ENCODE peak calls at places on chromosomes 11 and 22, in four cellular contexts. T, L, J and A are unnamed samples.

GRCh38 chr11:70493891-70494290 is 95.6 kb downstream of the CTTN start:
- DNase-seq in T (no peak), L (no peak), J (no peak), A (no peak)

GRCh38 chr22:46515208-46516111 is 22.0 kb downstream of the CELSR1 start:
- DNase-seq in T (peak), L (no peak), J (no peak), A (no peak)

GRCh38 chr11:7555067-7555699 is 41.4 kb downstream of the PPFIBP2 start:
- DNase-seq in T (peak), L (no peak), J (no peak), A (no peak)

GRCh38 chr11:1060885-1061616 is 13.6 kb upstream of the MUC2 start:
- DNase-seq in T (peak), L (no peak), J (no peak), A (peak)

GRCh38 chr11:117816151-117816741 is 8.3 kb downstream of the FXYD2 start:
- DNase-seq in T (peak), L (no peak), J (peak), A (no peak)

GRCh38 chr22:37178350-37179125 is 9.5 kb downstream of the C1QTNF6 start:
- DNase-seq in T (peak), L (no peak), J (no peak), A (no peak)

GRCh38 chr22:28822930-28823481 is 22.6 kb upstream of the XBP1 start:
- DNase-seq in T (no peak), L (no peak), J (peak), A (no peak)

GRCh38 chr22:49587987-49588386 is 239.7 kb downstream of the BRD1 start:
- DNase-seq in T (no peak), L (no peak), J (no peak), A (no peak)

GRCh38 chr11:128848815-128849455 is 18.2 kb downstream of the KCNJ1 start:
- DNase-seq in T (peak), L (no peak), J (peak), A (peak)

GRCh38 chr11:73383249-73384126 is 7.3 kb downstream of the RELT start:
- DNase-seq in T (peak), L (no peak), J (no peak), A (peak)

GRCh38 chr11:122202951-122203456 is 87.0 kb upstream of the BLID start:
- DNase-seq in T (peak), L (no peak), J (peak), A (peak)

GRCh38 chr22:36573815-36574350 is 44.9 kb upstream of the EIF3D start:
- DNase-seq in T (no peak), L (no peak), J (peak), A (no peak)

GRCh38 chr22:17943533-17944204 is 80.7 kb downstream of the MICAL3 start:
- DNase-seq in T (no peak), L (no peak), J (no peak), A (peak)

GRCh38 chr22:40911772-40912171 is 39.4 kb upstream of the RBX1 start:
- DNase-seq in T (peak), L (no peak), J (no peak), A (no peak)

GRCh38 chr22:25898707-25899365 is 156.8 kb downstream of the MYO18B start:
- DNase-seq in T (no peak), L (no peak), J (peak), A (peak)

GRCh38 chr22:23106906-23107367 is 34.9 kb downstream of the RSPH14 start:
- DNase-seq in T (no peak), L (no peak), J (no peak), A (no peak)

GRCh38 chr11:69167916-69168691 is 12.4 kb downstream of the SMIM38 start:
- DNase-seq in T (peak), L (no peak), J (no peak), A (no peak)

GRCh38 chr11:9269492-9270030 is 4.4 kb upstream of the DENND5A start:
- DNase-seq in T (peak), L (no peak), J (no peak), A (no peak)

GRCh38 chr11:122159173-122159701 is 43.2 kb upstream of the BLID start:
- DNase-seq in T (peak), L (no peak), J (no peak), A (no peak)

GRCh38 chr11:2912498-2912897 is 16.7 kb downstream of the PHLDA2 start:
- DNase-seq in T (peak), L (no peak), J (no peak), A (no peak)

GRCh38 chr11:10350341-10350740 is 45.5 kb downstream of the ADM start:
- DNase-seq in T (peak), L (no peak), J (no peak), A (no peak)

GRCh38 chr11:269146-269890 is 8.9 kb upstream of the NLRP6 start:
- DNase-seq in T (peak), L (peak), J (no peak), A (peak)

GRCh38 chr22:45627489-45628233 is 44.0 kb upstream of the ATXN10 start:
- DNase-seq in T (no peak), L (no peak), J (no peak), A (no peak)

GRCh38 chr11:6655790-6656580 is at the start of gene DCHS1:
- DNase-seq in T (peak), L (no peak), J (no peak), A (no peak)

GRCh38 chr22:26362471-26362870 is 66.6 kb upstream of the ASPHD2 start:
- DNase-seq in T (peak), L (no peak), J (no peak), A (no peak)

GRCh38 chr11:62889484-62890437 is 9.1 kb downstream of the SLC3A2 start:
- DNase-seq in T (peak), L (no peak), J (no peak), A (peak)

GRCh38 chr11:111698852-111699559 is 67.2 kb downstream of the PPP2R1B start:
- DNase-seq in T (peak), L (no peak), J (no peak), A (no peak)

GRCh38 chr22:40668611-40669390 is 10.5 kb upstream of the MCHR1 start:
- DNase-seq in T (peak), L (no peak), J (no peak), A (no peak)

GRCh38 chr11:16097543-16097942 is 258.8 kb downstream of the SOX6 start:
- DNase-seq in T (no peak), L (no peak), J (no peak), A (no peak)

GRCh38 chr22:39392341-39392948 is 7.1 kb upstream of the TAB1 start:
- DNase-seq in T (peak), L (no peak), J (no peak), A (no peak)

GRCh38 chr11:129323896-129324522 is 51.6 kb upstream of the BARX2 start:
- DNase-seq in T (peak), L (no peak), J (no peak), A (no peak)

GRCh38 chr11:43583548-43583947 is 97.0 kb upstream of the HSD17B12 start:
- DNase-seq in T (no peak), L (no peak), J (no peak), A (no peak)

DNA sequence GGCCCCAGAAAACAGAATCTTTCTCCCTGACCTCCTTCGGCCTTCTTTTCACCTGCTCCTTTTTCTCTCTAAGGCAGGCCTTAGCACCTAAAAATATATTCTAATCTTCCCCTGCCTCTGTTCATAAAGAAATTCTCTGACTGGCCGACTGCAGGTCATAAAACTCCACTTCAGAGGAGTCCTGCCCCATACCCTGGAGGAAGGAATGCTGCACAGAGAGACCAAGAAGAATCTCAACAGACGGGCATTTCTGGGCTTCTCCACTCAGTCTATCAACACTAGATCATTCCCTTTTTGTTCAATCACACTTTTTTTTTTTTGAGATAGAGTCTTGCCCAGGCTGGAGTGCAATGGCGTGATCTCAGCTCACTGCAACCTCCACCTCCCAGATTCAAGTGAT is 19.7 kb upstream of the PGA3 start:
- DNase-seq in T (no peak), L (no peak), J (no peak), A (no peak)
- H3K4me2 ChIP-seq in T (no peak), L (no peak), J (no peak), A (no peak)

GRCh38 chr11:61709110-61709509 is 28.9 kb downstream of the DAGLA start:
- DNase-seq in T (no peak), L (no peak), J (no peak), A (no peak)

GRCh38 chr11:61709572-61709971 is 29.4 kb downstream of the DAGLA start:
- DNase-seq in T (no peak), L (no peak), J (no peak), A (peak)

GRCh38 chr11:61706452-61707400 is 26.5 kb downstream of the DAGLA start:
- DNase-seq in T (no peak), L (no peak), J (no peak), A (no peak)

GRCh38 chr11:61704838-61705237 is 24.6 kb downstream of the DAGLA start:
- DNase-seq in T (no peak), L (no peak), J (no peak), A (no peak)

GRCh38 chr11:61707574-61707973 is 27.4 kb downstream of the DAGLA start:
- DNase-seq in T (no peak), L (no peak), J (no peak), A (no peak)
- H3K4me2 ChIP-seq in T (no peak), L (no peak), J (no peak), A (no peak)

DNA sequence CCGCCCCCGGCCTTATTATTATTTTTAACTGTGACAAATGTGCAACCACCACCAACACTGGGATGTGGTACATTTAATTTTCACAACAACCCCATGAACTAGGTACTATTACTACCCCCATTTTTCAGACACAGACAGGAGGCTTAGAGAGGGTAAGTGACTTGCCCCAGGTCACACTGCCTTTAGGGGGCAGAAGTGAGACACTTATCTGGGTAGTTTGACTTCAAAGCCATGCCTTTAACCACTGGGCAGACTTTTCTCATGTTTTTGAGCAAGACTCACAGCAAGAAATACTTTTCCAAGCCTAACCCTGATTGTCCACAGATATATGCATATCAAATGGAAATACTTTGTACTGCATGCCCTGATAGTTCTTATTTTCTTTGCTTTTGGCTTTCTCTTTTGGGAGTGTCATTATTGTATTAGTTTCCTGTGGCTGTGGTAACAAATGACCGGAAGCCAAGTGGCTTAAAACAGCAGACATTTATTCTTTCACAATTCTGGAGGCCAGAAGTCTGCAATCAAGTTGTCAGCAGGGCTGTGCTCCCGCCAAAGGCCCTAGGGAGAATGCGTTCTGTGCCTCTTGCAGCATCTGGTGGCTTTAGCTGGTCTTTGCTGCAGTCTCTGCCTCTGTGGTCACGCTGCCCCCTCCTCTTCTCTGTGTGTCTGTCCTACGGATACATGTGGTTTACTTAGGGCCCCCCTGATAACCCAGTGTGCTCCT is 110.8 kb downstream of the GRIK4 start:
- DNase-seq in T (no peak), L (no peak), J (no peak), A (peak)
- H3K4me2 ChIP-seq in T (no peak), L (peak), J (no peak), A (no peak)

DNA sequence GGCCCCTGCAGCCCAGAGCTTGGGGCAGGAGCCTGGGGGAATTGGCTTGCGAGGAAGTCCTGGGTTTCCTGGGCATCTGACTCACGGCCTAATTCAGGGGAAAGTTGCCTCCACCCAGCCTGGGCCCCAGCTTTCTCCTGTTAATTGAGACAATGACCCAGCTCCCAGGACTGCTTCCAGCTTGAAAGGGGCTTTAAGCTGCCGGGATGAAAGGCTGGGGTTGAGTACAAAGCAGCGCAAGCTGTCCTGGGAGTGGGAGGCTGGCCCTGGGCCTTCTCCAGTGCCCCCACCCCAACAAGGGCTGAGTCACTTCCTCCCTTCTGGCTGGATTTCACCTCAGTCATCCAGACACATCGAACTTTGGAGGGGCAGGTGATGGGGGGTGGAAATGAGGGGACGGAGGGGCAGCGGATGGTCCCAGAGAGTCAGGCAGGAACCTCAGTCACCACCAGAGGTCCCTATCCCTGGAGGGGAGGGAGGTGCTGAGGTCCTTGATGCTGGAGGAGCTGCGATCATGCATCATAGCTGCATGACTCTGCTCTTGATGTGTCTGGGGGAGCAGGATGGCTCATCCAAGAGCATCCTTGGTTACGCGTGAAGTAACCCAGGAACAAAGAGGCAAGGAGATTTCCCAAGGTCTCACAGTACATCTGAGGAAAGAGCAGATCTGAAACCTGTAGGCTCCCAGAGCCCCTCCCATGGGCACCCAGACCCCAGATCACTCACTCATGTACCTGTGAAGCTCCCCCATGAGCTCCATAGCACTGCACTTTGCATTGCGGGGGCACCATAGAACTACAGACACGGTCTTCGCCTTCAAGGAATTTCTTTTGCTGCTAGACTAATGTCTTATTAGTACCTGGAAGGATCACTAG is 30.0 kb upstream of the OAF start:
- DNase-seq in T (peak), L (no peak), J (peak), A (no peak)
- H3K4me2 ChIP-seq in T (peak), L (no peak), J (peak), A (no peak)

GRCh38 chr22:30204742-30205111 is 41.8 kb downstream of the LIF start:
- DNase-seq in T (peak), L (no peak), J (no peak), A (no peak)
- H3K4me2 ChIP-seq in T (peak), L (no peak), J (no peak), A (no peak)

GRCh38 chr11:93654266-93654665 is 7.2 kb upstream of the CEP295 start:
- DNase-seq in T (no peak), L (no peak), J (no peak), A (no peak)

GRCh38 chr11:93653566-93653965 is 7.9 kb upstream of the CEP295 start:
- DNase-seq in T (no peak), L (no peak), J (no peak), A (no peak)

GRCh38 chr11:93653080-93653479 is 8.4 kb upstream of the CEP295 start:
- DNase-seq in T (no peak), L (no peak), J (no peak), A (no peak)

GRCh38 chr11:93655047-93655446 is 6.4 kb upstream of the CEP295 start:
- DNase-seq in T (no peak), L (no peak), J (no peak), A (no peak)

DNA sequence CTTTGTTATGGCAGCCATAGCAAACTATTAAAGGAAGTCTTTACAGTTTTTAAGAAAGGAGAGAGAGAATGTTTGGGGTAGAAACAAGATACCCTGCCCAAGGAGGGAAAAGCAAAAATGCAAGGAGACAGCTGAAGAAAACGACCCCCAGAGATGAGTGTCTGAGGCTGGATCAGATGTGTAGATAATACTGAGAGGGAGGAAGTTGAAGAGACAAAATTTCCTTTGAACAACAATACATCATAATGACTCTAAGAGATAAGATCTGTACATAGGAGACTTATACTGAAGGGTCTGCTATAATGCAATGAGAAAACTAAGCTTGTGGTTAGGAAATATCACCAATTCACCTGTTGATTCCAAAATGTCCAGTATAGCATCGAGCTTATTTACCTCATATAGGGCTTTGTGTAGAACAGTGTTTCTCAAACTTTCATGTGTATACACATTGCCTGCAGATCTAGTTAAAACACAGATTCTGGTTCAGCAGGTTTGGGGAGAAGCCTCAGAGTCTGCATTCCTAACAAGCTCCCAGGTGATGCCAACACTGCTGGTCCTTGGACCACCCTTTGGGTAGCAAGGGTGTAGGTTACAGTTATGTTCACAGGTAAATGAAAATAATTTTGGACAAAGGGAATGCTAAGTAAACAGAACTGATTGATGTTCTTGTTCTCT is 5.8 kb upstream of the CEP295 start:
- DNase-seq in T (no peak), L (no peak), J (no peak), A (no peak)
- H3K4me2 ChIP-seq in T (no peak), L (no peak), J (no peak), A (no peak)

GRCh38 chr11:34275486-34275885 is 82.3 kb downstream of the ABTB2 start:
- DNase-seq in T (no peak), L (no peak), J (no peak), A (no peak)
- H3K4me2 ChIP-seq in T (peak), L (no peak), J (no peak), A (no peak)